ENCODE peak calls at places on chromosomes 7 and 10, in four cellular contexts. One of them, this sample, is unnamed.

GRCh38 chr10:85646312-85646711 is 720.3 kb downstream of the GRID1 start:
- DNase-seq in astrocyte of the spinal cord: peak
- DNase-seq in CD14-positive monocyte: no peak
- DNase-seq in type B pancreatic cell: no peak
- DNase-seq in this sample: no peak

GRCh38 chr10:113746188-113746950 is 5.1 kb upstream of the PLEKHS1 start:
- DNase-seq in astrocyte of the spinal cord: no peak
- DNase-seq in CD14-positive monocyte: no peak
- DNase-seq in type B pancreatic cell: no peak
- DNase-seq in this sample: no peak

GRCh38 chr10:47246409-47247189 is 53.4 kb upstream of the GDF10 start:
- DNase-seq in astrocyte of the spinal cord: no peak
- DNase-seq in CD14-positive monocyte: no peak
- DNase-seq in type B pancreatic cell: peak
- DNase-seq in this sample: no peak

GRCh38 chr7:80218723-80219122 is 84.1 kb downstream of the GNAI1 start:
- DNase-seq in astrocyte of the spinal cord: peak
- DNase-seq in CD14-positive monocyte: no peak
- DNase-seq in type B pancreatic cell: no peak
- DNase-seq in this sample: no peak

GRCh38 chr10:51341216-51341615 is 266.9 kb downstream of the PRKG1 start:
- DNase-seq in astrocyte of the spinal cord: peak
- DNase-seq in CD14-positive monocyte: no peak
- DNase-seq in type B pancreatic cell: no peak
- DNase-seq in this sample: no peak

GRCh38 chr10:33390046-33390445 is 55.6 kb upstream of the NRP1 start:
- DNase-seq in astrocyte of the spinal cord: no peak
- DNase-seq in CD14-positive monocyte: no peak
- DNase-seq in type B pancreatic cell: no peak
- DNase-seq in this sample: no peak

GRCh38 chr10:78301481-78301880 is 267.8 kb downstream of the RPS24 start:
- DNase-seq in astrocyte of the spinal cord: no peak
- DNase-seq in CD14-positive monocyte: no peak
- DNase-seq in type B pancreatic cell: peak
- DNase-seq in this sample: peak

GRCh38 chr10:101330236-101331225 is 23.4 kb upstream of the BTRC start:
- DNase-seq in astrocyte of the spinal cord: peak
- DNase-seq in CD14-positive monocyte: no peak
- DNase-seq in type B pancreatic cell: no peak
- DNase-seq in this sample: no peak

GRCh38 chr10:86967481-86967941 is 771 bp upstream of the ADIRF start:
- DNase-seq in astrocyte of the spinal cord: no peak
- DNase-seq in CD14-positive monocyte: peak
- DNase-seq in type B pancreatic cell: no peak
- DNase-seq in this sample: peak

GRCh38 chr7:18978108-18978495 is 139.3 kb downstream of the TWIST1 start:
- DNase-seq in astrocyte of the spinal cord: peak
- DNase-seq in CD14-positive monocyte: no peak
- DNase-seq in type B pancreatic cell: no peak
- DNase-seq in this sample: no peak

GRCh38 chr10:4751211-4751610 is 74.8 kb upstream of the AKR1E2 start:
- DNase-seq in astrocyte of the spinal cord: no peak
- DNase-seq in CD14-positive monocyte: no peak
- DNase-seq in type B pancreatic cell: no peak
- DNase-seq in this sample: no peak

GRCh38 chr10:116808706-116809105 is 40.6 kb upstream of the ENO4 start:
- DNase-seq in astrocyte of the spinal cord: no peak
- DNase-seq in CD14-positive monocyte: no peak
- DNase-seq in type B pancreatic cell: no peak
- DNase-seq in this sample: no peak

GRCh38 chr7:14988941-14989340 is 86.4 kb upstream of the DGKB start:
- DNase-seq in astrocyte of the spinal cord: no peak
- DNase-seq in CD14-positive monocyte: no peak
- DNase-seq in type B pancreatic cell: no peak
- DNase-seq in this sample: no peak

GRCh38 chr10:116996994-116997393 is 8.0 kb downstream of the SHTN1 start:
- DNase-seq in astrocyte of the spinal cord: no peak
- DNase-seq in CD14-positive monocyte: no peak
- DNase-seq in type B pancreatic cell: no peak
- DNase-seq in this sample: no peak

GRCh38 chr7:81030472-81030871 is 111.6 kb upstream of the SEMA3C start:
- DNase-seq in astrocyte of the spinal cord: no peak
- DNase-seq in CD14-positive monocyte: no peak
- DNase-seq in type B pancreatic cell: no peak
- DNase-seq in this sample: no peak

GRCh38 chr10:36494386-36494785 is 631.0 kb upstream of the ANKRD30A start:
- DNase-seq in astrocyte of the spinal cord: peak
- DNase-seq in CD14-positive monocyte: no peak
- DNase-seq in type B pancreatic cell: no peak
- DNase-seq in this sample: no peak

GRCh38 chr7:23062452-23062851 is 43.1 kb upstream of the KLHL7 start:
- DNase-seq in astrocyte of the spinal cord: no peak
- DNase-seq in CD14-positive monocyte: no peak
- DNase-seq in type B pancreatic cell: no peak
- DNase-seq in this sample: no peak

GRCh38 chr10:124641282-124642075 is 102.7 kb downstream of the FAM53B start:
- DNase-seq in astrocyte of the spinal cord: peak
- DNase-seq in CD14-positive monocyte: peak
- DNase-seq in type B pancreatic cell: no peak
- DNase-seq in this sample: no peak

GRCh38 chr10:3782456-3783312 is 2.3 kb downstream of the KLF6 start:
- DNase-seq in astrocyte of the spinal cord: peak
- DNase-seq in CD14-positive monocyte: peak
- DNase-seq in type B pancreatic cell: no peak
- DNase-seq in this sample: no peak

GRCh38 chr7:28483112-28483511 is 70.8 kb downstream of the CREB5 start:
- DNase-seq in astrocyte of the spinal cord: peak
- DNase-seq in CD14-positive monocyte: no peak
- DNase-seq in type B pancreatic cell: no peak
- DNase-seq in this sample: no peak

GRCh38 chr7:47819054-47819920 is 129.0 kb downstream of the PKD1L1 start:
- DNase-seq in astrocyte of the spinal cord: peak
- DNase-seq in CD14-positive monocyte: no peak
- DNase-seq in type B pancreatic cell: no peak
- DNase-seq in this sample: no peak

GRCh38 chr10:28241766-28242399 is 61.0 kb downstream of the MPP7 start:
- DNase-seq in astrocyte of the spinal cord: peak
- DNase-seq in CD14-positive monocyte: no peak
- DNase-seq in type B pancreatic cell: no peak
- DNase-seq in this sample: no peak

GRCh38 chr7:31100870-31101269 is 48.8 kb downstream of the ADCYAP1R1 start:
- DNase-seq in astrocyte of the spinal cord: no peak
- DNase-seq in CD14-positive monocyte: no peak
- DNase-seq in type B pancreatic cell: peak
- DNase-seq in this sample: no peak

GRCh38 chr7:31100445-31100844 is 48.3 kb downstream of the ADCYAP1R1 start:
- DNase-seq in astrocyte of the spinal cord: peak
- DNase-seq in CD14-positive monocyte: no peak
- DNase-seq in type B pancreatic cell: no peak
- DNase-seq in this sample: no peak

GRCh38 chr7:31101544-31101943 is 49.4 kb downstream of the ADCYAP1R1 start:
- DNase-seq in astrocyte of the spinal cord: no peak
- DNase-seq in CD14-positive monocyte: no peak
- DNase-seq in type B pancreatic cell: peak
- DNase-seq in this sample: no peak

GRCh38 chr7:31098606-31099360 is 46.7 kb downstream of the ADCYAP1R1 start:
- DNase-seq in astrocyte of the spinal cord: no peak
- DNase-seq in CD14-positive monocyte: no peak
- DNase-seq in type B pancreatic cell: peak
- DNase-seq in this sample: no peak

DNA sequence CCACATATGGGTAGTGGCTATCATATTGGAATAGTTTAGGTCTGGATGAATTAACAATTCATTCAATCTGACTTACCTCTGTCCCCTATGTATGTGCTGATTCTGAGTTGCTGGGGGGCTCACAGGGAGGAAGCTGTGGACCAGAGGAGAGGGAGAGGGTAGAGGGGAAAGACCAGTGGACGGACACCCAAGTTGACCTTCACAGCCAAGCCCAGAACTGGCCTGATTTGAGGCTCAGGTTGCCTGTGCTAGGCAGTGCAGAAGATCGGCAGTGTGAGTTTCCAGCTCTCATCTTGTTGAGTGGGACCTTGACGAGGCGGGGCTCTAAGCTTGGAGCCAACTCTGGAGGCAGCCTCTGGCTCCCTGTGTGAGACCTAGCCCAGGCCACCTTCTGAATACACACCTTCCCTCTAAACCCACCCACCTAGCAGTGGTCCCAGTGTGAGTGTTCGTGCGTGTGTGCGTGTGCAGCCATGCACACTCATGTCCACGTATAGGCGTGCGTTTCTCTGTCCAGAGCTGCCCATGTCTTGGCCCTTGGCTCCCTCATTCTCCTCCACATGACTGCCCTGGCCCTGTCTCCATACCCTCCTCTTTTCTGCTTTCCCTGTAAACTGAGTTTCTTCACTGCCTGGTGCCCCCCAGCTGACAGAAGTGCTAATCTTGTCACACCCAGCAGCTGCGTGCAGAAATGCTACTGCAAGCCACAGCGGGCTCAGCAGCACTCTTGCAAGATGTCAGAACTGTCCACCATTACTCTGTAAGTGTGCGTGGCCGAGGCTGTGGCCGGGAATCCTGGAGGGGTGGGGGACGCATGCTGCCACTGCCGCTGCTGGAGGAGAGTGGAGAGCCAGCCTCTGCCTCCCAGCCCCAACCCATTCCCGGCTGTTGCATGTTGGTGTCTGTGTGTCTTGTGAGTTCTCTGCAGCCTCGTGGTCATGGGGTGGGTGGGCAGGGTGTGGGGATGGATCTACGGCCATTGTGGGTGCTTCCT is 47.6 kb downstream of the ADCYAP1R1 start:
- DNase-seq in astrocyte of the spinal cord: no peak
- DNase-seq in CD14-positive monocyte: no peak
- DNase-seq in type B pancreatic cell: peak
- DNase-seq in this sample: no peak
- TF ChIP-seq CTCF in astrocyte of the spinal cord: no peak
- TF ChIP-seq CTCF in CD14-positive monocyte: no peak
- TF ChIP-seq CTCF in type B pancreatic cell: no peak
- TF ChIP-seq CTCF in this sample: no peak

DNA sequence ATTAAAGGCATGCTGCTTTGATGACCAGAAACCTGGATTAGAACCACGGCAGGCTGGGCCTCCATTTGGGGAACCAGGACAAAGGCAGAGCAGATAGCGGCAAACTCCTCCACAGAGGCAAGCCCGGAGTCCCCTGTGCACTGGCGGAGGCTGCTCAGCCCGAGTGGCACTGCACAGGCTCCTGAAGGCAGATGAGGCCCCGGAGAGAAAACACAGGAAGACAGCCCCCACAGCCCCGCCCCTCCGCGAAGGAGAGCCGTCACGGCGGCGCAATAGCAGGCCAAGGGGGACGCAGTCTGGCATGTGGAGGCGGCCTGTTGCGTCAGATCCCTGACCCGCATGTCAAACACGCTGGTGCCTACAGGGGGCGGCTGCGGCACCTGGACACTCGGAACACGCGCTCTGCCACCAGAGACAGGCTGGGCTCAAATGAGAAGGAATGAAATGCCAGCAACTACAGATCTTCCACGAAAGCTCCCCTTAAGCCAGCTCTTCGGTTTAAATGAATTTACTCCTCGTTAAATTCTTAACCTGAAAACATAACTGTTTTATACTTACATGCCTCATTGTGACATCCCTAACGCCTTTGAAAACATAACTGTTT is 128.5 kb downstream of the MAD1L1 start:
- DNase-seq in astrocyte of the spinal cord: peak
- DNase-seq in CD14-positive monocyte: peak
- DNase-seq in type B pancreatic cell: peak
- DNase-seq in this sample: no peak
- TF ChIP-seq CTCF in astrocyte of the spinal cord: peak
- TF ChIP-seq CTCF in CD14-positive monocyte: peak
- TF ChIP-seq CTCF in type B pancreatic cell: peak
- TF ChIP-seq CTCF in this sample: peak

GRCh38 chr10:75400769-75401568 is 595 bp downstream of the ZNF503 start:
- DNase-seq in astrocyte of the spinal cord: peak
- DNase-seq in CD14-positive monocyte: no peak
- DNase-seq in type B pancreatic cell: peak
- DNase-seq in this sample: no peak

GRCh38 chr10:75399461-75400162 is 2.0 kb downstream of the ZNF503 start:
- DNase-seq in astrocyte of the spinal cord: peak
- DNase-seq in CD14-positive monocyte: peak
- DNase-seq in type B pancreatic cell: peak
- DNase-seq in this sample: peak

GRCh38 chr10:75401569-75402485 is at the start of gene ZNF503:
- DNase-seq in astrocyte of the spinal cord: peak
- DNase-seq in CD14-positive monocyte: peak
- DNase-seq in type B pancreatic cell: peak
- DNase-seq in this sample: peak

GRCh38 chr10:75398630-75399460 is 2.7 kb downstream of the ZNF503 start:
- DNase-seq in astrocyte of the spinal cord: peak
- DNase-seq in CD14-positive monocyte: no peak
- DNase-seq in type B pancreatic cell: no peak
- DNase-seq in this sample: peak

DNA sequence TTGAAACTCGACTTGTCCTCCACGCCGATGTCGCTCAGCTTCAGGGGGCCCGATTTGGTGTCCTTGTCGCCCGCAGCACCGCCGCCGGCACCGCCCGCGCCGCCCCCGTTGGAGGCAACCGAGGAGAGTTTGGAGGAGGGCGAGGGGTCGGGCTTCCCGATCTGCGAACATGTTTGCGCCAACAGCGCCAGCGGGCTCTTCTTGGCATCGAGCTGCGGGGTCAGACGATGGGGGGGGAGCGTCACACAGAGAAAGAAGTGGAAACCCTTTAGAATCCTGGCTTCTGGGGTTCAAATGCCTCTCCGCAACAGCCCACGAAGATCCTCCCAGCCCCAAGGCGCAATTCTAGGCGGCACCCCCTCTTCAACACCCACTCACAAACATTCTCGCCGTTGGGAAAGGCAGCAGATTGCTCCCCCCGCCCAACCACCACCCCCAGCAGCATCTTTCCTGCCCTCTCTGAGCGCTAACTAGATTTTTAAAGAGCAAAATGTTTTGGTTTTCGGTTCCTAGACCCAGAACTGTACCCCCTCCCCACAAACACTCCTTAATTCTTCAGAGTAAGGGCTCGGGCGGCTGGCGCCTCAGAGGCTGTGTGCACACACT is 1.3 kb downstream of the ZNF503 start:
- DNase-seq in astrocyte of the spinal cord: no peak
- DNase-seq in CD14-positive monocyte: no peak
- DNase-seq in type B pancreatic cell: no peak
- DNase-seq in this sample: no peak
- TF ChIP-seq CTCF in astrocyte of the spinal cord: no peak
- TF ChIP-seq CTCF in CD14-positive monocyte: peak
- TF ChIP-seq CTCF in type B pancreatic cell: peak
- TF ChIP-seq CTCF in this sample: peak

GRCh38 chr10:60496181-60496580 is 106.5 kb upstream of the ANK3 start:
- DNase-seq in astrocyte of the spinal cord: no peak
- DNase-seq in CD14-positive monocyte: no peak
- DNase-seq in type B pancreatic cell: no peak
- DNase-seq in this sample: no peak

GRCh38 chr10:60497364-60497763 is 107.7 kb upstream of the ANK3 start:
- DNase-seq in astrocyte of the spinal cord: no peak
- DNase-seq in CD14-positive monocyte: no peak
- DNase-seq in type B pancreatic cell: no peak
- DNase-seq in this sample: no peak

GRCh38 chr10:60491162-60491561 is 101.5 kb upstream of the ANK3 start:
- DNase-seq in astrocyte of the spinal cord: no peak
- DNase-seq in CD14-positive monocyte: no peak
- DNase-seq in type B pancreatic cell: no peak
- DNase-seq in this sample: no peak

GRCh38 chr10:60494774-60495173 is 105.1 kb upstream of the ANK3 start:
- DNase-seq in astrocyte of the spinal cord: no peak
- DNase-seq in CD14-positive monocyte: no peak
- DNase-seq in type B pancreatic cell: no peak
- DNase-seq in this sample: no peak

GRCh38 chr10:60495357-60495756 is 105.7 kb upstream of the ANK3 start:
- DNase-seq in astrocyte of the spinal cord: peak
- DNase-seq in CD14-positive monocyte: no peak
- DNase-seq in type B pancreatic cell: no peak
- DNase-seq in this sample: no peak
- TF ChIP-seq CTCF in astrocyte of the spinal cord: peak
- TF ChIP-seq CTCF in CD14-positive monocyte: no peak
- TF ChIP-seq CTCF in type B pancreatic cell: no peak
- TF ChIP-seq CTCF in this sample: peak